ENCODE peak calls at places on chromosomes 12 and 14, in five cellular contexts. Y, R, M, H and F are unnamed samples.

GRCh38 chr14:22886500-22887259 is 3.7 kb downstream of the REM2 start:
- DNase-seq in Y (no peak), M (peak), H (peak), R (peak), F (peak)

GRCh38 chr14:72439707-72440106 is 454.2 kb downstream of the DPF3 start:
- DNase-seq in R (no peak), H (no peak), Y (no peak), M (no peak), F (no peak)

GRCh38 chr12:89389755-89390661 is 37.7 kb upstream of the DUSP6 start:
- DNase-seq in H (no peak), M (no peak), Y (no peak), R (no peak), F (peak)

GRCh38 chr14:26841920-26842741 is 244.3 kb upstream of the NOVA1 start:
- DNase-seq in Y (no peak), R (peak), H (no peak), M (peak), F (peak)

GRCh38 chr12:116659771-116660481 is 77.9 kb downstream of the SPRING1 start:
- DNase-seq in M (no peak), R (no peak), Y (no peak), H (no peak), F (no peak)

GRCh38 chr14:104448321-104448720 is 131.2 kb upstream of the C14orf180 start:
- DNase-seq in H (no peak), R (no peak), Y (no peak), M (no peak), F (no peak)

GRCh38 chr14:71029236-71029781 is 122.0 kb downstream of the PCNX1 start:
- DNase-seq in Y (no peak), M (no peak), R (no peak), H (no peak), F (no peak)

GRCh38 chr14:75282166-75282547 is 3.5 kb downstream of the FOS start:
- DNase-seq in M (no peak), R (no peak), Y (no peak), H (no peak), F (no peak)

GRCh38 chr14:53180272-53181221 is 27.4 kb upstream of the DDHD1 start:
- DNase-seq in Y (no peak), M (peak), H (peak), R (no peak), F (no peak)

GRCh38 chr12:27220057-27220987 is 23.8 kb upstream of the STK38L start:
- DNase-seq in R (no peak), H (no peak), M (no peak), Y (no peak), F (no peak)

GRCh38 chr12:13864081-13864673 is 117.2 kb downstream of the GRIN2B start:
- DNase-seq in M (peak), R (peak), H (peak), Y (peak), F (peak)

GRCh38 chr14:54567224-54567633 is 301 bp downstream of the SAMD4A start:
- DNase-seq in R (no peak), H (peak), M (peak), Y (no peak), F (peak)

GRCh38 chr12:62744551-62744950 is 190.4 kb downstream of the PPM1H start:
- DNase-seq in Y (peak), H (no peak), R (no peak), M (no peak), F (no peak)

GRCh38 chr14:90574640-90575131 is 177.9 kb downstream of the CALM1 start:
- DNase-seq in H (no peak), Y (no peak), R (no peak), M (no peak), F (no peak)

GRCh38 chr14:52190532-52190931 is 77.0 kb upstream of the PTGDR start:
- DNase-seq in R (no peak), H (no peak), Y (no peak), M (no peak), F (no peak)

GRCh38 chr14:58296731-58297130 is 1.6 kb upstream of the ARID4A start:
- DNase-seq in R (no peak), Y (no peak), H (no peak), M (no peak), F (no peak)

GRCh38 chr12:3117144-3117581 is 40.0 kb downstream of the TSPAN9 start:
- DNase-seq in R (no peak), Y (no peak), H (no peak), M (no peak), F (no peak)

GRCh38 chr14:88326352-88327103 is 3.5 kb upstream of the KCNK10 start:
- DNase-seq in R (no peak), M (no peak), Y (no peak), H (no peak), F (no peak)

GRCh38 chr14:93941293-93941910 is 14.3 kb downstream of the FAM181A start:
- DNase-seq in R (no peak), Y (no peak), M (no peak), H (no peak), F (no peak)

GRCh38 chr12:100716949-100717732 is 77.4 kb upstream of the ANO4 start:
- DNase-seq in M (no peak), H (peak), R (no peak), Y (no peak), F (no peak)

GRCh38 chr12:89351489-89352241 is 636 bp downstream of the DUSP6 start:
- DNase-seq in Y (no peak), M (peak), H (peak), R (no peak), F (peak)

GRCh38 chr14:56522403-56522802 is 57.2 kb upstream of the TMEM260 start:
- DNase-seq in Y (no peak), R (no peak), H (no peak), M (no peak), F (no peak)

GRCh38 chr12:59517522-59517921 is 78.3 kb upstream of the SLC16A7 start:
- DNase-seq in M (no peak), Y (no peak), R (no peak), H (no peak), F (no peak)

GRCh38 chr14:65769151-65769550 is 356.6 kb downstream of the FUT8 start:
- DNase-seq in H (no peak), Y (no peak), R (no peak), M (no peak), F (no peak)

GRCh38 chr12:110933326-110933974 is 13.1 kb upstream of the MYL2 start:
- DNase-seq in M (no peak), R (no peak), Y (no peak), H (no peak), F (no peak)

GRCh38 chr14:101480022-101480746 is 81.1 kb upstream of the DIO3 start:
- DNase-seq in R (no peak), Y (no peak), H (no peak), M (no peak), F (no peak)

GRCh38 chr12:3432176-3432742 is 58.7 kb upstream of the PRMT8 start:
- DNase-seq in Y (no peak), M (no peak), H (no peak), R (no peak), F (no peak)

GRCh38 chr14:23494223-23494622 is 24.7 kb downstream of the NGDN start:
- DNase-seq in M (no peak), Y (no peak), R (no peak), H (no peak), F (no peak)

GRCh38 chr14:104168603-104169002 is 30.2 kb downstream of the KIF26A start:
- DNase-seq in M (no peak), H (no peak), Y (no peak), R (no peak), F (no peak)

GRCh38 chr12:88720231-88720630 is 140.0 kb upstream of the KITLG start:
- DNase-seq in R (no peak), M (no peak), Y (no peak), H (no peak), F (no peak)

GRCh38 chr14:60724080-60724618 is at the start of gene SIX4:
- DNase-seq in Y (no peak), M (peak), H (peak), R (peak), F (no peak)
- TF ChIP-seq CTCF in Y (no peak), M (no peak), H (no peak), R (no peak), F (no peak)

GRCh38 chr14:67331368-67332125 is 28.1 kb downstream of the ATP6V1D start:
- DNase-seq in Y (no peak), M (no peak), H (no peak), R (no peak), F (no peak)

GRCh38 chr14:67332468-67332867 is 27.1 kb downstream of the ATP6V1D start:
- DNase-seq in M (no peak), R (no peak), Y (no peak), H (no peak), F (no peak)

DNA sequence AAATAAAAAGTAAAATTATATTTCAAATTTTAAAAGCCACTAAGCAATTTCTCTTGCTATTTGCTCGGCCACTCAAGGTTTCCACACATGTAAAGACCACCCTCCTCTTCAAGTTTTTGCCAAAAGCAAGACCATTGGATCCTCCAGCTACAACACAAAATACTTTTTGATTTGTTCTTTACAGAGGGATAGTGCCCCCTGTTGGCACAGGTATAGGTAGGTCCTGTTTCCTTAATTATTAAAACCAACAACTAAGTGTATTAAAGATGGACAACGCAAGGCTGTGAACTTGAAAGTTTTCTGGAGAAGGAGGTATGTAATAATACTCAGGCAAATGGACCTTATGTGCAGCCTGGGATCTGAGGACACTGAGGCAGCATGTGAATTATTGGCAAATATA is 23.8 kb downstream of the ATP6V1D start:
- DNase-seq in R (no peak), H (peak), M (peak), Y (no peak), F (no peak)
- TF ChIP-seq CTCF in R (no peak), H (peak), M (peak), Y (no peak), F (no peak)

GRCh38 chr12:120453977-120454376 is 7.7 kb downstream of the GATC start:
- DNase-seq in Y (no peak), H (no peak), M (peak), R (no peak), F (no peak)
- TF ChIP-seq CTCF in Y (peak), H (peak), M (peak), R (peak), F (peak)

GRCh38 chr12:46296822-46297221 is 28.0 kb upstream of the SLC38A1 start:
- DNase-seq in Y (no peak), R (no peak), H (no peak), M (no peak), F (no peak)

DNA sequence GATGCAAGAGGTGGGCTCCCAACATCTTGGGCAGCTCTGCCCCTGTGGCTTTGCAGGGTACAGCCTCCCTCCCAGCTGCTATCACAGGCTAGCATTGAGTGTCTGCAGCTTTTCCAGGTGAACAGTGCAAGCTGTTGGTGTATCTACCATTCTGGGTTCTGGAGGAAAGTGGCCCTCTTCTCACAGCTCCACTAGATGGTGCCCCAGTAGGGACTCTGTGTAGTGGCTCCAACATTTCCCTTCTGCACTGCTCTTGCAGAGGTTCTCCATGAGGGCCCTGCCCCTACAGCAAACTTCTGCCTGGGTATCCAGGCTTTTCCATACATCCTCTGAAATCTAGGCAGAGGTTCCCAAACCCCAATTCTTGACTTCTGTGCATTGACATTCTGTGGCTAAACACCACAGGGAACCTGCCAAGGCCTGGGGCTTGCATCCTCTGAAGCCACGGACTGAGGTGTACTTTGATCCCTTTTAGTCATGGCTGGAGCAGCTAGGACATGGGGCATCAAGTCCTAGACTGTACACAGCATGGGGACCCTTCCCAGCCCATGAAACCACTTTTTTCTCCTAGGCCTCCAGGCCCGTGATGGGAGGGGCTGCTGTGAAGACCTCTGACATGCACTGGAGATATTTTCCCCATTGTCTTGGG is 24.0 kb upstream of the SLC38A1 start:
- DNase-seq in M (no peak), R (no peak), Y (no peak), H (no peak), F (no peak)
- TF ChIP-seq CTCF in M (no peak), R (no peak), Y (no peak), H (no peak), F (no peak)

DNA sequence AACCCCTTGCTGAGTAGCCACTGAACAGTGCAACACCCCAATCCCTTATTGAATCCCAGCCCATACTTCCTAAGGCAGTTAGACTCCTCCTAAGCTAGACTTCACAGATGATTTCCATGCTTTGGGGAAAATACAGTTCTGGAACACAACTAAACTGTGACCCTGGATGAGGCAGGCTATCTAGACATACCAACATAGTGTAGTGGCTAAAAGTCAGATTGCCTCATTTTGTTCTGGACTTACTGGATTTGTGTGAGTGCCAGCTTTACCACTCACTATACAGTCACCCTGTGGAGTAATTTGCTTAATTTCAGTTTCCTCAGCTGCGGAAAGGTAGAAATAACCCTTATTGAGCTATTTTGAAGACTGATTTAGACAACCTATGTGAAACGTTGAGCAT is 203.1 kb downstream of the ASCL1 start:
- DNase-seq in H (no peak), Y (no peak), R (no peak), M (no peak), F (no peak)
- TF ChIP-seq CTCF in H (no peak), Y (no peak), R (no peak), M (no peak), F (no peak)

GRCh38 chr12:49225551-49226166 is 36.8 kb upstream of the TUBA1A start:
- DNase-seq in Y (no peak), R (no peak), M (peak), H (no peak), F (no peak)
- TF ChIP-seq CTCF in Y (no peak), R (no peak), M (no peak), H (no peak), F (peak)

GRCh38 chr14:31510222-31510621 is 22.4 kb upstream of the GPR33 start:
- DNase-seq in Y (no peak), R (no peak), M (peak), H (no peak), F (no peak)
- TF ChIP-seq CTCF in Y (no peak), R (peak), M (peak), H (peak), F (peak)

GRCh38 chr14:96256420-96256819 is 410 bp downstream of the BDKRB1 start:
- DNase-seq in R (no peak), H (no peak), Y (no peak), M (no peak), F (no peak)
- TF ChIP-seq CTCF in R (no peak), H (no peak), Y (no peak), M (no peak), F (no peak)

GRCh38 chr14:77710364-77710763 is 2.5 kb downstream of the SLIRP start:
- DNase-seq in M (no peak), R (no peak), Y (no peak), H (no peak), F (no peak)

GRCh38 chr14:77707724-77708408 is at the start of the genes ALKBH1 and SLIRP:
- DNase-seq in R (peak), H (peak), Y (peak), M (peak), F (peak)

GRCh38 chr14:77708749-77709148 is 846 bp downstream of the SLIRP start:
- DNase-seq in M (no peak), Y (no peak), R (no peak), H (no peak), F (no peak)

GRCh38 chr14:77709412-77709811 is 1.5 kb downstream of the SLIRP start:
- DNase-seq in H (no peak), Y (no peak), R (no peak), M (no peak), F (no peak)

GRCh38 chr14:77707355-77707723 is 484 bp downstream of the ALKBH1 start:
- DNase-seq in H (no peak), M (peak), Y (peak), R (no peak), F (peak)
- TF ChIP-seq CTCF in H (peak), M (peak), Y (no peak), R (peak), F (no peak)